ENCODE peak calls at places on chromosomes 11 and 22, in six cellular contexts. One of them, this sample, is unnamed.

GRCh38 chr11:61118406-61118805 is 16.1 kb downstream of the CD5 start:
- DNase-seq in stomach: no peak
- DNase-seq in GM13977: no peak
- DNase-seq in heart left ventricle: no peak
- DNase-seq in GM12878: no peak
- DNase-seq in HFF-Myc: no peak
- DNase-seq in this sample: no peak

GRCh38 chr11:77073328-77074001 is 6.7 kb downstream of the CAPN5 start:
- DNase-seq in heart left ventricle: peak
- DNase-seq in GM13977: no peak
- DNase-seq in HFF-Myc: peak
- DNase-seq in GM12878: no peak
- DNase-seq in stomach: peak
- DNase-seq in this sample: peak

GRCh38 chr22:23478175-23478574 is 101.9 kb downstream of the IGLL1 start:
- DNase-seq in stomach: no peak
- DNase-seq in heart left ventricle: no peak
- DNase-seq in GM13977: no peak
- DNase-seq in HFF-Myc: no peak
- DNase-seq in GM12878: no peak
- DNase-seq in this sample: no peak

GRCh38 chr11:69215216-69215615 is 59.5 kb downstream of the SMIM38 start:
- DNase-seq in heart left ventricle: peak
- DNase-seq in GM13977: no peak
- DNase-seq in stomach: peak
- DNase-seq in HFF-Myc: no peak
- DNase-seq in GM12878: no peak
- DNase-seq in this sample: peak

GRCh38 chr11:69683764-69684333 is 8.7 kb upstream of the LTO1 start:
- DNase-seq in heart left ventricle: no peak
- DNase-seq in GM13977: no peak
- DNase-seq in HFF-Myc: no peak
- DNase-seq in stomach: peak
- DNase-seq in GM12878: no peak
- DNase-seq in this sample: no peak

GRCh38 chr11:26065944-26066343 is 266.0 kb upstream of the ANO3 start:
- DNase-seq in HFF-Myc: no peak
- DNase-seq in heart left ventricle: no peak
- DNase-seq in stomach: no peak
- DNase-seq in GM13977: no peak
- DNase-seq in GM12878: no peak
- DNase-seq in this sample: no peak

GRCh38 chr22:41512421-41513194 is 31.7 kb downstream of the POLR3H start:
- DNase-seq in heart left ventricle: no peak
- DNase-seq in GM13977: no peak
- DNase-seq in GM12878: no peak
- DNase-seq in stomach: no peak
- DNase-seq in HFF-Myc: peak
- DNase-seq in this sample: no peak

GRCh38 chr11:69018924-69019323 is 5.9 kb upstream of the MRGPRF start:
- DNase-seq in HFF-Myc: no peak
- DNase-seq in GM12878: no peak
- DNase-seq in heart left ventricle: no peak
- DNase-seq in stomach: no peak
- DNase-seq in GM13977: no peak
- DNase-seq in this sample: no peak

GRCh38 chr11:122099345-122100045 is 16.5 kb downstream of the BLID start:
- DNase-seq in stomach: no peak
- DNase-seq in HFF-Myc: no peak
- DNase-seq in heart left ventricle: no peak
- DNase-seq in GM12878: no peak
- DNase-seq in GM13977: no peak
- DNase-seq in this sample: no peak

GRCh38 chr22:48198489-48199459 is 1436.3 kb downstream of the TBC1D22A start:
- DNase-seq in HFF-Myc: no peak
- DNase-seq in heart left ventricle: no peak
- DNase-seq in stomach: no peak
- DNase-seq in GM13977: no peak
- DNase-seq in GM12878: no peak
- DNase-seq in this sample: no peak

GRCh38 chr11:112369374-112369773 is 108.7 kb upstream of the PLET1 start:
- DNase-seq in stomach: no peak
- DNase-seq in GM13977: no peak
- DNase-seq in GM12878: no peak
- DNase-seq in heart left ventricle: no peak
- DNase-seq in HFF-Myc: no peak
- DNase-seq in this sample: no peak

GRCh38 chr11:32087602-32088001 is 3.3 kb upstream of the RCN1 start:
- DNase-seq in heart left ventricle: no peak
- DNase-seq in stomach: no peak
- DNase-seq in GM13977: no peak
- DNase-seq in GM12878: no peak
- DNase-seq in HFF-Myc: no peak
- DNase-seq in this sample: no peak

GRCh38 chr11:118202599-118203422 is 22.0 kb downstream of the JAML start:
- DNase-seq in heart left ventricle: no peak
- DNase-seq in GM13977: no peak
- DNase-seq in stomach: peak
- DNase-seq in GM12878: no peak
- DNase-seq in HFF-Myc: no peak
- DNase-seq in this sample: no peak

GRCh38 chr11:38582756-38583155 is 1984.7 kb upstream of the RAG2 start:
- DNase-seq in GM13977: no peak
- DNase-seq in stomach: no peak
- DNase-seq in HFF-Myc: no peak
- DNase-seq in heart left ventricle: no peak
- DNase-seq in GM12878: no peak
- DNase-seq in this sample: no peak

GRCh38 chr11:7605544-7605943 is 67.8 kb downstream of the CYB5R2 start:
- DNase-seq in GM13977: no peak
- DNase-seq in heart left ventricle: no peak
- DNase-seq in stomach: peak
- DNase-seq in HFF-Myc: no peak
- DNase-seq in GM12878: no peak
- DNase-seq in this sample: no peak

GRCh38 chr11:2316169-2316962 is 14.6 kb downstream of the TSPAN32 start:
- DNase-seq in stomach: peak
- DNase-seq in GM12878: no peak
- DNase-seq in GM13977: no peak
- DNase-seq in HFF-Myc: no peak
- DNase-seq in heart left ventricle: no peak
- DNase-seq in this sample: no peak

GRCh38 chr11:27201454-27202302 is 161.1 kb downstream of the BBOX1 start:
- DNase-seq in GM13977: no peak
- DNase-seq in GM12878: no peak
- DNase-seq in stomach: peak
- DNase-seq in heart left ventricle: peak
- DNase-seq in HFF-Myc: peak
- DNase-seq in this sample: peak

GRCh38 chr11:130323452-130324448 is 9.0 kb upstream of the ZBTB44 start:
- DNase-seq in GM12878: no peak
- DNase-seq in stomach: no peak
- DNase-seq in heart left ventricle: no peak
- DNase-seq in HFF-Myc: no peak
- DNase-seq in GM13977: no peak
- DNase-seq in this sample: no peak

GRCh38 chr22:49954991-49955580 is 5.5 kb upstream of the PIM3 start:
- DNase-seq in stomach: no peak
- DNase-seq in heart left ventricle: no peak
- DNase-seq in GM13977: no peak
- DNase-seq in GM12878: no peak
- DNase-seq in HFF-Myc: no peak
- DNase-seq in this sample: no peak

GRCh38 chr22:49956418-49956770 is 4.2 kb upstream of the PIM3 start:
- DNase-seq in heart left ventricle: no peak
- DNase-seq in stomach: peak
- DNase-seq in GM13977: no peak
- DNase-seq in GM12878: no peak
- DNase-seq in HFF-Myc: no peak
- DNase-seq in this sample: no peak

GRCh38 chr22:49956914-49957825 is 3.4 kb upstream of the PIM3 start:
- DNase-seq in heart left ventricle: no peak
- DNase-seq in HFF-Myc: no peak
- DNase-seq in GM13977: no peak
- DNase-seq in stomach: peak
- DNase-seq in GM12878: no peak
- DNase-seq in this sample: no peak

GRCh38 chr22:49954354-49954753 is 6.2 kb upstream of the PIM3 start:
- DNase-seq in heart left ventricle: no peak
- DNase-seq in GM12878: no peak
- DNase-seq in stomach: peak
- DNase-seq in HFF-Myc: no peak
- DNase-seq in GM13977: no peak
- DNase-seq in this sample: no peak

DNA sequence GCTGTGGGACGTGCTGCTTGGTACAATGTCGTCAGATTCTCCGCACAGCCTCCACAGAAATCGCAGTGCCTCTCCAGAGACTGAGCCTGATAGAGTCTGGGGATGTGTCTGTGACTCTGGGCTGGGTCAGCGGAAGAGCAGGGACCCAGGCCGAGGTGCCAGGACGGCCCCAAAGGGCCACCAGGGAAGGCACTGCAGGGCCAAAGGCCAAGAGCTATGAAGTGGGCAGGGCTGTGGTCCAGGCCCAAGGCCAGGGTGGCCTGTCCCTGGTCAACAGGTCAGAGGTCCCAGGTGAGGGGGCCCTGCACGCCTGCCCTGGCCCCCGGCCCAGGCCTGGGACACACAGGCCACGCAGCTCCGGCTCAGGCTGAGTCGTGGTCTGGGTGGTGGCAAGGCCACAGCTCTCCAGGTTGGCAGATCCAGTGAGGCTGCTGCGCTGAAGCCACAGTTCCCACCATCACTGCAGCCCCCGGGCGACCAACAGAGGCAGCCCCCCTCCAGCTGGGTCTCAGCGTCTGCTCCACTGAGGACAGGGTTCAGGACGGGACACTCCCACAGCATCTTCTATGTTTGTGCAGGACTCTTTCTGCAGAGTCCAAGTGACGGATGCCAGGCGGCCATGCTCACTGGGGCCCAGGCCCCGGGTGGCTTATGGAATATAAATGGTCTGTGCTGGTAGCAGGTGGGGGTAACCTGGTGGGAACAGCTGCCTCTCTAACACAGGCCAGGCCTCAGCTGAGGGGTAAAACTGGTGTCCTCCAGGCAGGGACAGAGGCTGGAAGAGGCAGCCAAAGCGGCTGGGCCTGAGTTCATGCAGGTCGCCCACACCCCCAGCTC is 4.8 kb upstream of the PIM3 start:
- DNase-seq in heart left ventricle: no peak
- DNase-seq in GM13977: no peak
- DNase-seq in HFF-Myc: no peak
- DNase-seq in GM12878: no peak
- DNase-seq in stomach: no peak
- DNase-seq in this sample: no peak
- TF ChIP-seq CTCF in heart left ventricle: no peak
- TF ChIP-seq CTCF in GM13977: no peak
- TF ChIP-seq CTCF in HFF-Myc: no peak
- TF ChIP-seq CTCF in GM12878: no peak
- TF ChIP-seq CTCF in stomach: no peak
- TF ChIP-seq CTCF in this sample: no peak

DNA sequence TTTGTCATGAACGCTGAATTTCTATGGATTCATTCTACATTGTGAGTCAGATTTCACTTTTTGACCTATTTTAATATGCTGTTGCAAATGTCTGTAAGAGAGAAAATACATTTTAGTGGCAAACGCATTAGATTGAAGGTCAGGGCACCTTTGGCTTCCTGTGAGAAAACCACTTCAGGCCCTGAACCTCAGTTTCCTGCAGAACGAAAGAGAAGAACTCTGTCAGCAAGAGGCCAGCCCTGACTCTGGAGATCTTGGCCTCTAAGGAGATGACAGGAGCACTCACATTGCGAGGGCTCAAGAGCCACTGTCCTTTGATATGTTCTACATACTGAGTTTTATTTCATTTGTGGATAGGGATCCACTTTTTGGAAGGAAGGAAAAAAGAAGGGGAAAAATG is 83.6 kb downstream of the KCNJ1 start:
- DNase-seq in HFF-Myc: no peak
- DNase-seq in GM12878: no peak
- DNase-seq in GM13977: no peak
- DNase-seq in heart left ventricle: no peak
- DNase-seq in stomach: no peak
- DNase-seq in this sample: no peak
- TF ChIP-seq CTCF in HFF-Myc: no peak
- TF ChIP-seq CTCF in GM12878: no peak
- TF ChIP-seq CTCF in GM13977: no peak
- TF ChIP-seq CTCF in heart left ventricle: no peak
- TF ChIP-seq CTCF in stomach: no peak
- TF ChIP-seq CTCF in this sample: no peak

DNA sequence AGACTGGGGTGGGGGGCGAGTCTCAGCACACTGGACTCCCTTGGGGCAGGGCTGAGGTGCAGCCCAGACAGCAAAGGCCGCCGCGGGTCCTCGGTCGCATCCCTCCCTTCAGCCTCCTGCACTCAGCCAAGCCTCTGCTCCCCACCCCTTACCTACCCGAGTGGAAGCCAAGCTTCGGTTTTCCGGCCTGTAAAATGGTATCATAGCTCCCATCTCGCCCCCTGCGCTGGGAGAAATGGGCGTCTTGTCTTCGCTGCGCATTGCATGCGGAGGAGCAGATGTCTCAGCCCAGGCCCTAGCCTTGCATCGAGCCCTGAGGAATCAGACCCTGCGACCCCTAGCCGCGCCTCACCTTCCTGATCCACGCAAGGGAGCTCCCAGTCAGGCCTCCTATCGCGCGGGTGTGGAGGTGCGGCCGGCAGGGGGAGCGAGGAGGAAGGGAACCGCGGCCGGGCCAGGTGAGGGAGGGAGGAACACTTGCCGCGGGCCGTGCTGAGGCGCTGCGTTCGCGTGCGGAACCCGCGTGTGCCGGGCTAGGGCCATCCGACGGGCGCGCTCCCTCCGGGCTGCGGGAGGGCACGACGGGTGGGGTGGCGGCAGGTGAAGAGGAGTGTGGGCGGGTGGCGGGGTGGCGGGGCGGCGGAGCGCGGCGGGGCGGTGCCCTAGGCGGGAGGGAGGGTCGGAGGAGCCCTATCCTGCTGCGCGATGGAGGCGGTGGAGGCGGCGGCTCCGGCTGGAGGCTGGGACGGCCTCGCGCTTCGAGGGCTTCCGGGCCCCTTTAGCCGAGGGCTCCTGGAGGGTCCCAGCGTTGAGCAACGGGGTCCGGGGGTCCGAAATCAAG is 4.1 kb upstream of the TBX1 start:
- DNase-seq in HFF-Myc: no peak
- DNase-seq in GM13977: peak
- DNase-seq in stomach: peak
- DNase-seq in heart left ventricle: no peak
- DNase-seq in GM12878: no peak
- DNase-seq in this sample: peak
- TF ChIP-seq CTCF in HFF-Myc: peak
- TF ChIP-seq CTCF in GM13977: peak
- TF ChIP-seq CTCF in stomach: peak
- TF ChIP-seq CTCF in heart left ventricle: peak
- TF ChIP-seq CTCF in GM12878: peak
- TF ChIP-seq CTCF in this sample: peak

DNA sequence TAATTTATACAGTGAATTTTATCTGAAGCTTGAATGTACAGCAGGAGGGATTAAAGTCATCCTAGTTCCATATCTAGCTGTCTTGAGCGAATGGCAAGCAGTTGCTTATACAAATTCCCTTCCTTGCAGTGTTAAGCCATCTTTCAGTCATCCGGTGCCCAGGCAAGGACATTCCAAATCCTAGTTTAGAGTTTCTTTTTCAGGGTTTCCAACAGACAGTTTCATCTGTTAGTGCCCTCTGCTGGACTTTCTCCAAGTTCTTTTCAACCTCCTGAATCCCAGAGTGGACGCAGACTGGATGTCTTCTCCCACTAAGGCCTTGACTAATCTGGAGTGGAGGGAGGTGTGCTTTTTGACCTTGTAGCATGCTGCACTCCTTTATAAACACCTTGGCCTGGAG is 45.4 kb downstream of the GRAMD1B start:
- DNase-seq in stomach: no peak
- DNase-seq in heart left ventricle: no peak
- DNase-seq in GM12878: no peak
- DNase-seq in GM13977: no peak
- DNase-seq in HFF-Myc: no peak
- DNase-seq in this sample: no peak
- TF ChIP-seq CTCF in stomach: no peak
- TF ChIP-seq CTCF in heart left ventricle: no peak
- TF ChIP-seq CTCF in GM12878: peak
- TF ChIP-seq CTCF in GM13977: peak
- TF ChIP-seq CTCF in HFF-Myc: peak
- TF ChIP-seq CTCF in this sample: no peak